ENCODE peak calls at places on chromosomes 13 and 19, in six cellular contexts. R is fibroblast of lung; M is mammary epithelial cell; Z is MCF 10A; B is A172; C is stimulated activated effector memory CD8-positive, alpha-beta T cell treated with anti-CD3 and anti-CD28 coated beads, Interleukin-12 subunit alpha, Interleukin-12 subunit beta, amount 100 ng/mL, for 72 hours. X is an unnamed sample.

GRCh38 chr19:911197-912033 is 1.6 kb downstream of the R3HDM4 start:
- DNase-seq in R (no peak), M (no peak), Z (no peak), B (no peak), C (no peak), X (no peak)

GRCh38 chr13:25463496-25463895 is 91.7 kb downstream of the ATP8A2 start:
- DNase-seq in R (peak; percentile 56), M (peak; percentile 75), Z (no peak), B (peak; percentile 32), C (no peak), X (no peak)

GRCh38 chr13:50713849-50714248 is 129.6 kb downstream of the DLEU7 start:
- DNase-seq in R (peak; percentile 98), M (peak; percentile 81), Z (peak; percentile 45), B (peak; percentile 65), C (peak; percentile 4), X (no peak)

GRCh38 chr13:74904547-74904946 is 577.4 kb downstream of the TBC1D4 start:
- DNase-seq in R (no peak), M (no peak), Z (no peak), B (no peak), C (no peak), X (no peak)

GRCh38 chr13:48334534-48335127 is 31.1 kb downstream of the RB1 start:
- DNase-seq in R (peak; percentile 39), M (peak; percentile 17), Z (peak; percentile 56), B (peak; percentile 21), C (no peak), X (no peak)

GRCh38 chr13:20703785-20704458 is 423 bp downstream of the IL17D start:
- DNase-seq in R (peak; percentile 77), M (peak; percentile 82), Z (peak; percentile 64), B (peak; percentile 22), C (peak; percentile 59), X (no peak)

GRCh38 chr13:73998631-73999030 is 135.6 kb downstream of the KLF12 start:
- DNase-seq in R (no peak), M (no peak), Z (no peak), B (no peak), C (no peak), X (no peak)

GRCh38 chr19:13692096-13692495 is 72.2 kb upstream of the MRI1 start:
- DNase-seq in R (peak; percentile 84), M (peak; percentile 87), Z (peak; percentile 62), B (peak; percentile 90), C (no peak), X (no peak)

GRCh38 chr13:41905600-41906254 is 55.2 kb downstream of the VWA8 start:
- DNase-seq in R (peak; percentile 36), M (peak; percentile 45), Z (peak; percentile 65), B (peak; percentile 46), C (no peak), X (no peak)

GRCh38 chr13:75803175-75803611 is 167.1 kb downstream of the LMO7 start:
- DNase-seq in R (no peak), M (no peak), Z (no peak), B (no peak), C (no peak), X (no peak)

GRCh38 chr19:30602661-30603322 is 230.6 kb downstream of the ZNF536 start:
- DNase-seq in R (no peak), M (no peak), Z (no peak), B (no peak), C (no peak), X (no peak)

GRCh38 chr13:32009362-32009761 is 22.2 kb upstream of the FRY start:
- DNase-seq in R (no peak), M (no peak), Z (no peak), B (no peak), C (no peak), X (no peak)

GRCh38 chr19:30783936-30784335 is 411.8 kb downstream of the ZNF536 start:
- DNase-seq in R (no peak), M (no peak), Z (no peak), B (no peak), C (no peak), X (no peak)

GRCh38 chr19:8261881-8262280 is 46.3 kb downstream of the CD320 start:
- DNase-seq in R (no peak), M (no peak), Z (no peak), B (no peak), C (no peak), X (no peak)

GRCh38 chr13:103164239-103164638 is 98.0 kb upstream of the SLC10A2 start:
- DNase-seq in R (no peak), M (no peak), Z (no peak), B (no peak), C (no peak), X (no peak)

GRCh38 chr19:42528354-42529247 is at the start of gene CEACAM1:
- DNase-seq in R (no peak), M (peak; percentile 58), Z (peak; percentile 49), B (peak; percentile 38), C (no peak), X (no peak)

GRCh38 chr13:23965346-23965745 is 68.0 kb upstream of the C1QTNF9B start:
- DNase-seq in R (no peak), M (no peak), Z (no peak), B (no peak), C (no peak), X (no peak)

GRCh38 chr19:40674291-40674690 is 16.2 kb downstream of the NUMBL start:
- DNase-seq in R (peak; percentile 28), M (no peak), Z (no peak), B (no peak), C (no peak), X (no peak)

GRCh38 chr13:46684287-46685001 is 112.5 kb downstream of the ESD start:
- DNase-seq in R (peak; percentile 23), M (no peak), Z (no peak), B (no peak), C (no peak), X (no peak)

GRCh38 chr13:100197591-100198365 is 108.9 kb downstream of the PCCA start:
- DNase-seq in R (peak; percentile 12), M (peak; percentile 80), Z (peak; percentile 64), B (no peak), C (no peak), X (no peak)

GRCh38 chr19:13799669-13800068 is 4.4 kb downstream of the ZSWIM4 start:
- DNase-seq in R (no peak), M (no peak), Z (no peak), B (no peak), C (no peak), X (no peak)

X was measured in cortex of kidney.